ENCODE peak calls at places on chromosomes 1 and 21, in four cellular contexts. One of them, this sample, is unnamed.

GRCh38 chr1:31261916-31262315 is 22.2 kb upstream of the NKAIN1 start:
- DNase-seq in HFF-Myc: no peak
- DNase-seq in fibroblast of gingiva: no peak
- DNase-seq in T-cell: no peak
- DNase-seq in this sample: no peak

GRCh38 chr21:41426656-41427311 is 745 bp downstream of the MX1 start:
- DNase-seq in T-cell: no peak
- DNase-seq in fibroblast of gingiva: no peak
- DNase-seq in HFF-Myc: no peak
- DNase-seq in this sample: no peak

GRCh38 chr1:7358346-7358745 is 412.8 kb upstream of the VAMP3 start:
- DNase-seq in HFF-Myc: no peak
- DNase-seq in fibroblast of gingiva: no peak
- DNase-seq in T-cell: no peak
- DNase-seq in this sample: no peak

GRCh38 chr1:183633676-183634343 is 1.8 kb downstream of the ARPC5 start:
- DNase-seq in T-cell: no peak
- DNase-seq in fibroblast of gingiva: peak; percentile 82
- DNase-seq in HFF-Myc: peak; percentile 89
- DNase-seq in this sample: peak; percentile 49

GRCh38 chr21:45407629-45408247 is 2.8 kb downstream of the COL18A1 start:
- DNase-seq in fibroblast of gingiva: no peak
- DNase-seq in HFF-Myc: no peak
- DNase-seq in T-cell: no peak
- DNase-seq in this sample: no peak

GRCh38 chr1:236038034-236038433 is 26.9 kb downstream of the NID1 start:
- DNase-seq in T-cell: no peak
- DNase-seq in fibroblast of gingiva: no peak
- DNase-seq in HFF-Myc: no peak
- DNase-seq in this sample: no peak

GRCh38 chr1:46606255-46606965 is 2.3 kb upstream of the MKNK1 start:
- DNase-seq in HFF-Myc: no peak
- DNase-seq in fibroblast of gingiva: no peak
- DNase-seq in T-cell: no peak
- DNase-seq in this sample: no peak

GRCh38 chr1:3911521-3911845 is 11.4 kb upstream of the C1orf174 start:
- DNase-seq in HFF-Myc: no peak
- DNase-seq in fibroblast of gingiva: no peak
- DNase-seq in T-cell: no peak
- DNase-seq in this sample: no peak

GRCh38 chr1:12197483-12197880 is 30.7 kb downstream of the TNFRSF1B start:
- DNase-seq in HFF-Myc: no peak
- DNase-seq in T-cell: no peak
- DNase-seq in fibroblast of gingiva: no peak
- DNase-seq in this sample: no peak

GRCh38 chr1:75472971-75473603 is 137.8 kb downstream of the SLC44A5 start:
- DNase-seq in HFF-Myc: no peak
- DNase-seq in fibroblast of gingiva: peak; percentile 39
- DNase-seq in T-cell: no peak
- DNase-seq in this sample: no peak

GRCh38 chr1:111743679-111744101 is 4.5 kb upstream of the INKA2 start:
- DNase-seq in fibroblast of gingiva: peak; percentile 51
- DNase-seq in T-cell: no peak
- DNase-seq in HFF-Myc: no peak
- DNase-seq in this sample: no peak

GRCh38 chr1:149949911-149950310 is 13.2 kb upstream of the MTMR11 start:
- DNase-seq in HFF-Myc: no peak
- DNase-seq in T-cell: no peak
- DNase-seq in fibroblast of gingiva: no peak
- DNase-seq in this sample: no peak

This sample was measured in CD8-positive, alpha-beta memory T cell.